ENCODE peak calls at places on chromosome 20, in five cellular contexts. One of them, this sample, is unnamed.

GRCh38 chr20:31835977-31836852 is 9.2 kb downstream of the FOXS1 start:
- DNase-seq in G401: peak; percentile 75
- DNase-seq in substantia nigra: peak; percentile 19
- DNase-seq in CD4-positive, alpha-beta T cell: no peak
- DNase-seq in stimulated activated effector memory CD8-positive, alpha-beta T cell treated with anti-CD3 and anti-CD28 coated beads, Interleukin-12 subunit alpha, Interleukin-12 subunit beta, amount 100 ng/mL, for 72 hours: peak; percentile 62
- DNase-seq in this sample: no peak

GRCh38 chr20:38046572-38046971 is 13.0 kb downstream of the RPRD1B start:
- DNase-seq in G401: no peak
- DNase-seq in substantia nigra: no peak
- DNase-seq in CD4-positive, alpha-beta T cell: no peak
- DNase-seq in stimulated activated effector memory CD8-positive, alpha-beta T cell treated with anti-CD3 and anti-CD28 coated beads, Interleukin-12 subunit alpha, Interleukin-12 subunit beta, amount 100 ng/mL, for 72 hours: no peak
- DNase-seq in this sample: no peak

GRCh38 chr20:57400262-57400701 is 9.1 kb downstream of the RBM38 start:
- DNase-seq in G401: peak; percentile 31
- DNase-seq in substantia nigra: no peak
- DNase-seq in CD4-positive, alpha-beta T cell: no peak
- DNase-seq in stimulated activated effector memory CD8-positive, alpha-beta T cell treated with anti-CD3 and anti-CD28 coated beads, Interleukin-12 subunit alpha, Interleukin-12 subunit beta, amount 100 ng/mL, for 72 hours: no peak
- DNase-seq in this sample: no peak

GRCh38 chr20:57258055-57258454 is 8.4 kb downstream of the BMP7 start:
- DNase-seq in G401: no peak
- DNase-seq in substantia nigra: no peak
- DNase-seq in CD4-positive, alpha-beta T cell: no peak
- DNase-seq in stimulated activated effector memory CD8-positive, alpha-beta T cell treated with anti-CD3 and anti-CD28 coated beads, Interleukin-12 subunit alpha, Interleukin-12 subunit beta, amount 100 ng/mL, for 72 hours: no peak
- DNase-seq in this sample: no peak

GRCh38 chr20:50678213-50678898 is 13.0 kb downstream of the RIPOR3 start:
- DNase-seq in G401: no peak
- DNase-seq in substantia nigra: no peak
- DNase-seq in CD4-positive, alpha-beta T cell: no peak
- DNase-seq in stimulated activated effector memory CD8-positive, alpha-beta T cell treated with anti-CD3 and anti-CD28 coated beads, Interleukin-12 subunit alpha, Interleukin-12 subunit beta, amount 100 ng/mL, for 72 hours: no peak
- DNase-seq in this sample: no peak

GRCh38 chr20:44023515-44024371 is 109.1 kb downstream of the TOX2 start:
- DNase-seq in G401: no peak
- DNase-seq in substantia nigra: no peak
- DNase-seq in CD4-positive, alpha-beta T cell: no peak
- DNase-seq in stimulated activated effector memory CD8-positive, alpha-beta T cell treated with anti-CD3 and anti-CD28 coated beads, Interleukin-12 subunit alpha, Interleukin-12 subunit beta, amount 100 ng/mL, for 72 hours: no peak
- DNase-seq in this sample: no peak

GRCh38 chr20:41425180-41425884 is 58.7 kb upstream of the EMILIN3 start:
- DNase-seq in G401: no peak
- DNase-seq in substantia nigra: no peak
- DNase-seq in CD4-positive, alpha-beta T cell: no peak
- DNase-seq in stimulated activated effector memory CD8-positive, alpha-beta T cell treated with anti-CD3 and anti-CD28 coated beads, Interleukin-12 subunit alpha, Interleukin-12 subunit beta, amount 100 ng/mL, for 72 hours: no peak
- DNase-seq in this sample: no peak

GRCh38 chr20:40489886-40490285 is 199.2 kb downstream of the MAFB start:
- DNase-seq in G401: no peak
- DNase-seq in substantia nigra: no peak
- DNase-seq in CD4-positive, alpha-beta T cell: no peak
- DNase-seq in stimulated activated effector memory CD8-positive, alpha-beta T cell treated with anti-CD3 and anti-CD28 coated beads, Interleukin-12 subunit alpha, Interleukin-12 subunit beta, amount 100 ng/mL, for 72 hours: no peak
- DNase-seq in this sample: no peak

GRCh38 chr20:21622097-21622496 is 83.4 kb upstream of the PAX1 start:
- DNase-seq in G401: no peak
- DNase-seq in substantia nigra: no peak
- DNase-seq in CD4-positive, alpha-beta T cell: no peak
- DNase-seq in stimulated activated effector memory CD8-positive, alpha-beta T cell treated with anti-CD3 and anti-CD28 coated beads, Interleukin-12 subunit alpha, Interleukin-12 subunit beta, amount 100 ng/mL, for 72 hours: no peak
- DNase-seq in this sample: no peak

GRCh38 chr20:25285856-25286798 is 38.2 kb downstream of the PYGB start:
- DNase-seq in G401: no peak
- DNase-seq in substantia nigra: no peak
- DNase-seq in CD4-positive, alpha-beta T cell: no peak
- DNase-seq in stimulated activated effector memory CD8-positive, alpha-beta T cell treated with anti-CD3 and anti-CD28 coated beads, Interleukin-12 subunit alpha, Interleukin-12 subunit beta, amount 100 ng/mL, for 72 hours: no peak
- DNase-seq in this sample: no peak

GRCh38 chr20:58822175-58822574 is 28.5 kb downstream of the GNAS-AS1 start:
- DNase-seq in G401: no peak
- DNase-seq in substantia nigra: no peak
- DNase-seq in CD4-positive, alpha-beta T cell: no peak
- DNase-seq in stimulated activated effector memory CD8-positive, alpha-beta T cell treated with anti-CD3 and anti-CD28 coated beads, Interleukin-12 subunit alpha, Interleukin-12 subunit beta, amount 100 ng/mL, for 72 hours: no peak
- DNase-seq in this sample: no peak

GRCh38 chr20:12984863-12985262 is 23.9 kb upstream of the SPTLC3 start:
- DNase-seq in G401: no peak
- DNase-seq in substantia nigra: no peak
- DNase-seq in CD4-positive, alpha-beta T cell: no peak
- DNase-seq in stimulated activated effector memory CD8-positive, alpha-beta T cell treated with anti-CD3 and anti-CD28 coated beads, Interleukin-12 subunit alpha, Interleukin-12 subunit beta, amount 100 ng/mL, for 72 hours: no peak
- DNase-seq in this sample: no peak

GRCh38 chr20:4661191-4661590 is 60.5 kb upstream of the PRND start:
- DNase-seq in G401: no peak
- DNase-seq in substantia nigra: no peak
- DNase-seq in CD4-positive, alpha-beta T cell: peak; percentile 13
- DNase-seq in stimulated activated effector memory CD8-positive, alpha-beta T cell treated with anti-CD3 and anti-CD28 coated beads, Interleukin-12 subunit alpha, Interleukin-12 subunit beta, amount 100 ng/mL, for 72 hours: peak; percentile 57
- DNase-seq in this sample: no peak

GRCh38 chr20:1933465-1933870 is 38.3 kb downstream of the SIRPA start:
- DNase-seq in G401: peak; percentile 75
- DNase-seq in substantia nigra: no peak
- DNase-seq in CD4-positive, alpha-beta T cell: no peak
- DNase-seq in stimulated activated effector memory CD8-positive, alpha-beta T cell treated with anti-CD3 and anti-CD28 coated beads, Interleukin-12 subunit alpha, Interleukin-12 subunit beta, amount 100 ng/mL, for 72 hours: no peak
- DNase-seq in this sample: no peak

GRCh38 chr20:36745234-36745926 is 510 bp downstream of the NDRG3 start:
- DNase-seq in G401: peak; percentile 36
- DNase-seq in substantia nigra: no peak
- DNase-seq in CD4-positive, alpha-beta T cell: peak; percentile 22
- DNase-seq in stimulated activated effector memory CD8-positive, alpha-beta T cell treated with anti-CD3 and anti-CD28 coated beads, Interleukin-12 subunit alpha, Interleukin-12 subunit beta, amount 100 ng/mL, for 72 hours: no peak
- DNase-seq in this sample: peak; percentile 65

GRCh38 chr20:62197801-62198200 is 15.0 kb downstream of the MTG2 start:
- DNase-seq in G401: no peak
- DNase-seq in substantia nigra: no peak
- DNase-seq in CD4-positive, alpha-beta T cell: no peak
- DNase-seq in stimulated activated effector memory CD8-positive, alpha-beta T cell treated with anti-CD3 and anti-CD28 coated beads, Interleukin-12 subunit alpha, Interleukin-12 subunit beta, amount 100 ng/mL, for 72 hours: no peak
- DNase-seq in this sample: no peak

GRCh38 chr20:34074101-34074760 is 37.8 kb downstream of the EIF2S2 start:
- DNase-seq in G401: no peak
- DNase-seq in substantia nigra: no peak
- DNase-seq in CD4-positive, alpha-beta T cell: no peak
- DNase-seq in stimulated activated effector memory CD8-positive, alpha-beta T cell treated with anti-CD3 and anti-CD28 coated beads, Interleukin-12 subunit alpha, Interleukin-12 subunit beta, amount 100 ng/mL, for 72 hours: no peak
- DNase-seq in this sample: peak; percentile 77

GRCh38 chr20:12455152-12455551 is 537.5 kb downstream of the BTBD3 start:
- DNase-seq in G401: no peak
- DNase-seq in substantia nigra: no peak
- DNase-seq in CD4-positive, alpha-beta T cell: no peak
- DNase-seq in stimulated activated effector memory CD8-positive, alpha-beta T cell treated with anti-CD3 and anti-CD28 coated beads, Interleukin-12 subunit alpha, Interleukin-12 subunit beta, amount 100 ng/mL, for 72 hours: no peak
- DNase-seq in this sample: no peak

GRCh38 chr20:32524871-32525501 is 60.1 kb downstream of the NOL4L start:
- DNase-seq in G401: peak; percentile 95
- DNase-seq in substantia nigra: peak; percentile 38
- DNase-seq in CD4-positive, alpha-beta T cell: no peak
- DNase-seq in stimulated activated effector memory CD8-positive, alpha-beta T cell treated with anti-CD3 and anti-CD28 coated beads, Interleukin-12 subunit alpha, Interleukin-12 subunit beta, amount 100 ng/mL, for 72 hours: no peak
- DNase-seq in this sample: no peak

GRCh38 chr20:23165307-23165750 is 79.2 kb upstream of the CD93 start:
- DNase-seq in G401: no peak
- DNase-seq in substantia nigra: no peak
- DNase-seq in CD4-positive, alpha-beta T cell: no peak
- DNase-seq in stimulated activated effector memory CD8-positive, alpha-beta T cell treated with anti-CD3 and anti-CD28 coated beads, Interleukin-12 subunit alpha, Interleukin-12 subunit beta, amount 100 ng/mL, for 72 hours: no peak
- DNase-seq in this sample: peak; percentile 4

GRCh38 chr20:30593572-30593971 is 663.9 kb upstream of the DEFB115 start:
- DNase-seq in G401: no peak
- DNase-seq in substantia nigra: no peak
- DNase-seq in CD4-positive, alpha-beta T cell: no peak
- DNase-seq in stimulated activated effector memory CD8-positive, alpha-beta T cell treated with anti-CD3 and anti-CD28 coated beads, Interleukin-12 subunit alpha, Interleukin-12 subunit beta, amount 100 ng/mL, for 72 hours: no peak
- DNase-seq in this sample: peak; percentile 4

GRCh38 chr20:50957798-50958732 is at the start of gene DPM1:
- DNase-seq in G401: no peak
- DNase-seq in substantia nigra: peak; percentile 95
- DNase-seq in CD4-positive, alpha-beta T cell: peak; percentile 84
- DNase-seq in stimulated activated effector memory CD8-positive, alpha-beta T cell treated with anti-CD3 and anti-CD28 coated beads, Interleukin-12 subunit alpha, Interleukin-12 subunit beta, amount 100 ng/mL, for 72 hours: peak; percentile 94
- DNase-seq in this sample: peak; percentile 96

GRCh38 chr20:34337982-34338756 is 24.9 kb upstream of the ITCH start:
- DNase-seq in G401: no peak
- DNase-seq in substantia nigra: no peak
- DNase-seq in CD4-positive, alpha-beta T cell: no peak
- DNase-seq in stimulated activated effector memory CD8-positive, alpha-beta T cell treated with anti-CD3 and anti-CD28 coated beads, Interleukin-12 subunit alpha, Interleukin-12 subunit beta, amount 100 ng/mL, for 72 hours: peak; percentile 59
- DNase-seq in this sample: no peak

GRCh38 chr20:59740621-59741020 is 136.3 kb downstream of the PHACTR3 start:
- DNase-seq in G401: no peak
- DNase-seq in substantia nigra: no peak
- DNase-seq in CD4-positive, alpha-beta T cell: no peak
- DNase-seq in stimulated activated effector memory CD8-positive, alpha-beta T cell treated with anti-CD3 and anti-CD28 coated beads, Interleukin-12 subunit alpha, Interleukin-12 subunit beta, amount 100 ng/mL, for 72 hours: no peak
- DNase-seq in this sample: no peak

GRCh38 chr20:32497589-32498224 is 87.4 kb downstream of the NOL4L start:
- DNase-seq in G401: no peak
- DNase-seq in substantia nigra: no peak
- DNase-seq in CD4-positive, alpha-beta T cell: no peak
- DNase-seq in stimulated activated effector memory CD8-positive, alpha-beta T cell treated with anti-CD3 and anti-CD28 coated beads, Interleukin-12 subunit alpha, Interleukin-12 subunit beta, amount 100 ng/mL, for 72 hours: no peak
- DNase-seq in this sample: peak; percentile 21

GRCh38 chr20:41138527-41139226 is 1.3 kb downstream of the PLCG1 start:
- DNase-seq in G401: peak; percentile 46
- DNase-seq in substantia nigra: no peak
- DNase-seq in CD4-positive, alpha-beta T cell: no peak
- DNase-seq in stimulated activated effector memory CD8-positive, alpha-beta T cell treated with anti-CD3 and anti-CD28 coated beads, Interleukin-12 subunit alpha, Interleukin-12 subunit beta, amount 100 ng/mL, for 72 hours: peak; percentile 77
- DNase-seq in this sample: no peak

GRCh38 chr20:10793741-10794140 is 119.9 kb upstream of the JAG1 start:
- DNase-seq in G401: no peak
- DNase-seq in substantia nigra: no peak
- DNase-seq in CD4-positive, alpha-beta T cell: no peak
- DNase-seq in stimulated activated effector memory CD8-positive, alpha-beta T cell treated with anti-CD3 and anti-CD28 coated beads, Interleukin-12 subunit alpha, Interleukin-12 subunit beta, amount 100 ng/mL, for 72 hours: no peak
- DNase-seq in this sample: no peak

GRCh38 chr20:63102720-63103375 is 96.1 kb upstream of the BHLHE23 start:
- DNase-seq in G401: peak; percentile 67
- DNase-seq in substantia nigra: no peak
- DNase-seq in CD4-positive, alpha-beta T cell: peak; percentile 58
- DNase-seq in stimulated activated effector memory CD8-positive, alpha-beta T cell treated with anti-CD3 and anti-CD28 coated beads, Interleukin-12 subunit alpha, Interleukin-12 subunit beta, amount 100 ng/mL, for 72 hours: peak; percentile 70
- DNase-seq in this sample: no peak

GRCh38 chr20:2846698-2847097 is 6.2 kb downstream of the VPS16 start:
- DNase-seq in G401: no peak
- DNase-seq in substantia nigra: no peak
- DNase-seq in CD4-positive, alpha-beta T cell: no peak
- DNase-seq in stimulated activated effector memory CD8-positive, alpha-beta T cell treated with anti-CD3 and anti-CD28 coated beads, Interleukin-12 subunit alpha, Interleukin-12 subunit beta, amount 100 ng/mL, for 72 hours: no peak
- DNase-seq in this sample: no peak

GRCh38 chr20:57040924-57041323 is 225.5 kb downstream of the BMP7 start:
- DNase-seq in G401: no peak
- DNase-seq in substantia nigra: no peak
- DNase-seq in CD4-positive, alpha-beta T cell: no peak
- DNase-seq in stimulated activated effector memory CD8-positive, alpha-beta T cell treated with anti-CD3 and anti-CD28 coated beads, Interleukin-12 subunit alpha, Interleukin-12 subunit beta, amount 100 ng/mL, for 72 hours: no peak
- DNase-seq in this sample: no peak

GRCh38 chr20:11891081-11891826 is 26.4 kb upstream of the BTBD3 start:
- DNase-seq in G401: peak; percentile 55
- DNase-seq in substantia nigra: peak; percentile 58
- DNase-seq in CD4-positive, alpha-beta T cell: peak; percentile 4
- DNase-seq in stimulated activated effector memory CD8-positive, alpha-beta T cell treated with anti-CD3 and anti-CD28 coated beads, Interleukin-12 subunit alpha, Interleukin-12 subunit beta, amount 100 ng/mL, for 72 hours: no peak
- DNase-seq in this sample: peak; percentile 69

GRCh38 chr20:41137412-41138216 is at the start of gene PLCG1:
- DNase-seq in G401: peak; percentile 81
- DNase-seq in substantia nigra: peak; percentile 79
- DNase-seq in CD4-positive, alpha-beta T cell: peak; percentile 75
- DNase-seq in stimulated activated effector memory CD8-positive, alpha-beta T cell treated with anti-CD3 and anti-CD28 coated beads, Interleukin-12 subunit alpha, Interleukin-12 subunit beta, amount 100 ng/mL, for 72 hours: peak; percentile 88
- DNase-seq in this sample: peak; percentile 86

This sample was measured in NCI-H82.